ENCODE peak calls at places on chromosomes 2 and 18, in four cellular contexts. M is H1, P is K562, Z is A549. C is an unnamed sample.
A peak's percentile ranks its signal among the peaks of the same experiment; 100 is the strongest.

GRCh38 chr18:77114564-77115391 is 17.8 kb downstream of the MBP start:
- DNase-seq in Z (peak; percentile 84), P (no peak), M (peak; percentile 43), C (peak; percentile 93)

GRCh38 chr2:120863661-120864320 is 128.1 kb downstream of the GLI2 start:
- DNase-seq in P (peak; percentile 86), Z (peak; percentile 72), M (no peak), C (no peak)

GRCh38 chr18:48991299-48992055 is 40.7 kb upstream of the SMAD7 start:
- DNase-seq in M (no peak), Z (no peak), P (no peak), C (no peak)

GRCh38 chr2:27723372-27724144 is 48.0 kb upstream of the MRPL33 start:
- DNase-seq in Z (peak; percentile 83), P (peak; percentile 66), M (peak; percentile 81), C (peak; percentile 75)

GRCh38 chr2:24439280-24439970 is 51.6 kb upstream of the NCOA1 start:
- DNase-seq in M (no peak), Z (no peak), P (no peak), C (no peak)

GRCh38 chr2:209619782-209620181 is 151.8 kb upstream of the UNC80 start:
- DNase-seq in Z (no peak), M (no peak), P (no peak), C (no peak)

GRCh38 chr2:217986256-217986961 is 16.4 kb downstream of the TNS1 start:
- DNase-seq in Z (no peak), P (no peak), M (no peak), C (no peak)

GRCh38 chr18:23872701-23873550 is 141.6 kb upstream of the TTC39C start:
- DNase-seq in M (no peak), Z (no peak), P (no peak), C (no peak)

DNA sequence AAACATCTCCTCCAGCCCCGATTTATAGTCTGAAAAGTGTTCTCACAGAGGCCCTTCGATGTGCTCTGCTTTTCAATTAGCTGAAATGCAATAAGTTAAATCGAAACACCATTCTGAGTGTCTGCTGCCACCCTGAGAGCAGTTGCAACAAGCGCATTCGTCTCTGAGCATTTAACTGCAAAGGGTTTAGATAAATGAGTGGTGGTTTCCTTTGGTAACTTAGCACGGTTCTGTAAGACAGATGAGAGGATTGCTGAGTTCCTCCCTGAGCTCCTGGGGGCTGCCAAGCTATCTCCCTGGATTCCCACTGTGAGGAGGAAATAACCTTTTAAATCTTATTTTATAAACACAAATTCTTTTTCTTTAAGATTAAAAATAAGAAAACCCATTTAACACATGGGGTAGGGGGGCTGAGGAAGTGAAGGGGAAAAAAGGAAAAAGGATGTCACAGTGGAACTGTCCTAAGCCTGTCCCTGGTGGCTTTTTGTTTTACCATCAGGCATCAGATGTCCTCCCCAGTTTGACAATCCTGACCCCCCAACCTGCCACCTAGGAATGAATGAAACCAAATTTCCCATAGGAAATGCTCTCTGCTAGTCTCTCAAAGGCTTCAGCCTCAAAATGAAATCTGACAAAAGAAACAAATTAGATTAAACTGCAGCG is 56.4 kb upstream of the CREB1 start:
- DNase-seq in P (no peak), Z (no peak), M (no peak), C (peak; percentile 30)
- TF ChIP-seq RNF2 in P (no peak), Z (no peak), M (no peak), C (no peak)

GRCh38 chr2:8581048-8581561 is 100.8 kb upstream of the ID2 start:
- DNase-seq in P (no peak), M (no peak), Z (no peak), C (no peak)
- TF ChIP-seq RNF2 in P (no peak), M (no peak), Z (no peak), C (no peak)

GRCh38 chr2:160651416-160652200 is 158.0 kb upstream of the RBMS1 start:
- DNase-seq in Z (no peak), P (no peak), M (no peak), C (no peak)
- TF ChIP-seq RNF2 in Z (no peak), P (no peak), M (no peak), C (no peak)

GRCh38 chr18:50586710-50587109 is 26.8 kb downstream of the MAPK4 start:
- DNase-seq in M (no peak), Z (no peak), P (peak; percentile 10), C (no peak)
- TF ChIP-seq RNF2 in M (no peak), Z (no peak), P (no peak), C (no peak)

C was measured in HepG2.